ENCODE peak calls at places on chromosomes 13 and 19, in four cellular contexts. S, I, G and L are unnamed samples.

GRCh38 chr19:38852231-38853044 is 2.7 kb upstream of the HNRNPL start:
- DNase-seq in I (peak), S (peak), G (peak), L (peak)

GRCh38 chr13:24253520-24254150 is 55.7 kb upstream of the C1QTNF9 start:
- DNase-seq in I (no peak), G (no peak), S (no peak), L (no peak)

GRCh38 chr13:47508518-47509228 is 492.4 kb downstream of the SUCLA2 start:
- DNase-seq in S (no peak), I (no peak), G (no peak), L (peak)

GRCh38 chr13:110592670-110593069 is 22.7 kb upstream of the NAXD start:
- DNase-seq in G (no peak), I (no peak), S (no peak), L (no peak)

GRCh38 chr13:82136880-82137279 is 1745.4 kb downstream of the SLITRK1 start:
- DNase-seq in S (no peak), I (no peak), G (no peak), L (no peak)

GRCh38 chr19:41871573-41872383 is 5.3 kb upstream of the CD79A start:
- DNase-seq in S (peak), G (no peak), I (no peak), L (no peak)

GRCh38 chr19:47280183-47280797 is 5.6 kb downstream of the INAFM1 start:
- DNase-seq in G (peak), I (no peak), S (no peak), L (no peak)

GRCh38 chr19:33818426-33818825 is 21.8 kb downstream of the KCTD15 start:
- DNase-seq in G (no peak), S (no peak), I (no peak), L (no peak)